ENCODE peak calls at places on chromosome X, in five cellular contexts. O is T follicular helper cell; V is activated CD8-positive, alpha-beta memory T cell treated with anti-CD3 and anti-CD28 coated beads, Interleukin-2, amount 50 U/mL, for 48 hours; W is amniotic stem cell; J is heart right ventricle. T is an unnamed sample.

GRCh38 chrX:122622800-122623199 is 561.3 kb upstream of the GRIA3 start:
- DNase-seq in O (no peak), V (no peak), W (no peak), J (no peak), T (no peak)

GRCh38 chrX:145821291-145821897 is 3.8 kb downstream of the SLITRK2 start:
- DNase-seq in O (no peak), V (no peak), W (no peak), J (no peak), T (no peak)

GRCh38 chrX:116246261-116246660 is 75.7 kb downstream of the AGTR2 start:
- DNase-seq in O (no peak), V (no peak), W (no peak), J (no peak), T (no peak)

GRCh38 chrX:115625577-115626301 is 64.8 kb downstream of the PLS3 start:
- DNase-seq in O (no peak), V (no peak), W (no peak), J (no peak), T (no peak)

GRCh38 chrX:100647095-100647494 is 3.1 kb downstream of the SRPX2 start:
- DNase-seq in O (no peak), V (no peak), W (no peak), J (no peak), T (no peak)

GRCh38 chrX:105698386-105698785 is 124.0 kb upstream of the NRK start:
- DNase-seq in O (no peak), V (no peak), W (no peak), J (no peak), T (no peak)

GRCh38 chrX:47568656-47569295 is 7.8 kb downstream of the ARAF start:
- DNase-seq in O (no peak), V (no peak), W (no peak), J (no peak), T (no peak)

GRCh38 chrX:118423558-118423957 is 72.1 kb upstream of the DOCK11 start:
- DNase-seq in O (no peak), V (no peak), W (no peak), J (no peak), T (no peak)

GRCh38 chrX:17697191-17697590 is 40.1 kb upstream of the SCML1 start:
- DNase-seq in O (no peak), V (no peak), W (no peak), J (no peak), T (no peak)

GRCh38 chrX:140504371-140505324 is at the start of gene SOX3:
- DNase-seq in O (no peak), V (no peak), W (no peak), J (no peak), T (no peak)